ENCODE peak calls at places on chromosomes 1 and 21, in seven cellular contexts. R is AG10803; B is heart right ventricle; G is activated CD8-positive, alpha-beta T cell treated with anti-CD3 and anti-CD28 coated beads for 36 hours; Q is cardiac fibroblast; O is spleen; E is ascending aorta. D is an unnamed sample.

GRCh38 chr1:159203621-159204020 is 1.1 kb upstream of the ACKR1 start:
- DNase-seq in R (no peak), B (no peak), G (no peak), Q (no peak), O (no peak), E (no peak), D (no peak)

GRCh38 chr1:201348211-201348566 is 29.3 kb downstream of the TNNT2 start:
- DNase-seq in R (peak), B (no peak), G (peak), Q (peak), O (peak), E (no peak), D (peak)

GRCh38 chr1:6385673-6386191 is 7.8 kb downstream of the ACOT7 start:
- DNase-seq in R (peak), B (no peak), G (no peak), Q (peak), O (no peak), E (no peak), D (no peak)

GRCh38 chr1:112255080-112255479 is 140.9 kb upstream of the CTTNBP2NL start:
- DNase-seq in R (no peak), B (no peak), G (no peak), Q (peak), O (no peak), E (no peak), D (no peak)

GRCh38 chr1:110746644-110747259 is 72.0 kb upstream of the KCNA3 start:
- DNase-seq in R (peak), B (peak), G (peak), Q (peak), O (no peak), E (no peak), D (peak)

GRCh38 chr1:222654849-222655248 is 37.0 kb downstream of the MIA3 start:
- DNase-seq in R (peak), B (peak), G (peak), Q (peak), O (peak), E (no peak), D (no peak)

GRCh38 chr1:33367488-33368405 is 46.8 kb upstream of the A3GALT2 start:
- DNase-seq in R (peak), B (peak), G (peak), Q (peak), O (peak), E (no peak), D (peak)

GRCh38 chr1:12433323-12434053 is 184.5 kb downstream of the DHRS3 start:
- DNase-seq in R (peak), B (peak), G (peak), Q (peak), O (no peak), E (no peak), D (no peak)

GRCh38 chr1:222769181-222769580 is 32.2 kb downstream of the FAM177B start:
- DNase-seq in R (no peak), B (no peak), G (no peak), Q (no peak), O (no peak), E (no peak), D (no peak)

GRCh38 chr21:44515359-44516165 is 24.4 kb downstream of the KRTAP10-1 start:
- DNase-seq in R (no peak), B (no peak), G (no peak), Q (no peak), O (no peak), E (no peak), D (no peak)

GRCh38 chr21:17602874-17603273 is 9.8 kb downstream of the BTG3 start:
- DNase-seq in R (peak), B (no peak), G (no peak), Q (peak), O (no peak), E (no peak), D (peak)

GRCh38 chr21:41593784-41594138 is 85.8 kb upstream of the TMPRSS2 start:
- DNase-seq in R (no peak), B (no peak), G (no peak), Q (no peak), O (no peak), E (no peak), D (no peak)

GRCh38 chr1:31987231-31987630 is 26.4 kb upstream of the KHDRBS1 start:
- DNase-seq in R (no peak), B (no peak), G (no peak), Q (no peak), O (no peak), E (no peak), D (no peak)

GRCh38 chr1:7348073-7348472 is 423.0 kb upstream of the VAMP3 start:
- DNase-seq in R (no peak), B (no peak), G (no peak), Q (no peak), O (no peak), E (no peak), D (no peak)

GRCh38 chr1:38454236-38454635 is 405.3 kb downstream of the RRAGC start:
- DNase-seq in R (no peak), B (no peak), G (no peak), Q (no peak), O (no peak), E (no peak), D (no peak)

DNA sequence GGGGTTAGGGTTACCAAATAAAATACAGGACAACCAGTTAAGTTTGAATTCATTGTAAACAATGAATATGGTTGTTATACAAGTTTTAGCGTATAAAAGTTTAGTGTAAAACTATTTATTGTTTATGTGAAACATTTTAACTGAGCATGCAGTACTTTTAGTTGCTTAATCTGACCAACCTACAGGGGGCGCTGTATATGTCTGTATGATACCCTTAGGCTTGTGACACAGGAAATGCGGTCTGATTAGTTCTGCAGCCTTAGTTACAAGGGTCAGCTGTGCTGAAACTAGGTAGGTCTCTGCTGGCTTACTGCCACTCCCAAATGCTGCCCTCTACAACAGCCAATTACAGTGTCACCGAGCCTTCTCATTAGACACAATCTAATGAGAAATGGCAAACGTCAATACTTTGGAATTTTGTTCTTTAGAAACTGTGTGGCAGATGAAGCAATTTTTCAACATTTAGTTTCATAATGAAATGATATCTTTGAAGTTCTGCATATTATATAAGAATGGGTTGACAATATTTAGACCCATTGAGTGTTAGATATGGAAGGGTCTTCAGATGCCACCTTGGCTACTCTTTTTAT is 56.2 kb downstream of the NTNG1 start:
- DNase-seq in R (no peak), B (no peak), G (peak), Q (peak), O (no peak), E (no peak), D (no peak)
- TF ChIP-seq CTCF in R (peak), B (peak), G (peak), Q (peak), O (peak), E (no peak), D (peak)

GRCh38 chr1:85229574-85230097 is 28.8 kb upstream of the SYDE2 start:
- DNase-seq in R (no peak), B (no peak), G (no peak), Q (no peak), O (no peak), E (no peak), D (no peak)

GRCh38 chr1:85228952-85229351 is 28.1 kb upstream of the SYDE2 start:
- DNase-seq in R (no peak), B (no peak), G (no peak), Q (no peak), O (no peak), E (no peak), D (no peak)

GRCh38 chr1:85224734-85225623 is 24.2 kb upstream of the SYDE2 start:
- DNase-seq in R (no peak), B (peak), G (no peak), Q (no peak), O (no peak), E (no peak), D (no peak)

GRCh38 chr1:85225624-85226380 is 25.0 kb upstream of the SYDE2 start:
- DNase-seq in R (peak), B (no peak), G (no peak), Q (no peak), O (no peak), E (no peak), D (no peak)

GRCh38 chr1:85230305-85230977 is 29.0 kb downstream of the C1orf52 start:
- DNase-seq in R (no peak), B (no peak), G (peak), Q (no peak), O (no peak), E (no peak), D (no peak)
- TF ChIP-seq CTCF in R (peak), B (no peak), G (peak), Q (peak), O (no peak), E (no peak), D (peak)

GRCh38 chr1:147238925-147239820 is 3.3 kb upstream of the CHD1L start:
- DNase-seq in R (no peak), B (no peak), G (no peak), Q (no peak), O (no peak), E (no peak), D (no peak)
- TF ChIP-seq CTCF in R (no peak), B (no peak), G (no peak), Q (no peak), O (no peak), E (no peak), D (no peak)

DNA sequence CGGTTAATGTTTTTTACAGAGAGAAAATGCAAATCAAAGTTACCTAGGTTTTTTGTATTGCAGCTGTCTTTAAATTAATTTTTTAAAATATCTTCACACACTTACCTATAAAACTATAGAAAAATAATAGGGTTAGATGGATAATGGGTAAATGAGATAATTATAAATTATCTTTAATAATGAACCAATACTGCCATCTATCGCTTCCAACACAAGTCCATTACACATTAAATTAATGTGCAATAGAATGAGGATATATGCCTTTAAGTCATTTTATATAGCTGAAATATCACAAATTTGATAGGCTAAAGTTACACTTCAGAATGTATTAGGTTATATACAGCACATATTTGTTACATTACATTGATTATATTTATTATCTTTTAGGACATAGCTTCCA is 2212.8 kb downstream of the MRPL39 start:
- DNase-seq in R (no peak), B (no peak), G (no peak), Q (no peak), O (no peak), E (no peak), D (no peak)
- TF ChIP-seq CTCF in R (no peak), B (no peak), G (no peak), Q (no peak), O (no peak), E (no peak), D (no peak)

DNA sequence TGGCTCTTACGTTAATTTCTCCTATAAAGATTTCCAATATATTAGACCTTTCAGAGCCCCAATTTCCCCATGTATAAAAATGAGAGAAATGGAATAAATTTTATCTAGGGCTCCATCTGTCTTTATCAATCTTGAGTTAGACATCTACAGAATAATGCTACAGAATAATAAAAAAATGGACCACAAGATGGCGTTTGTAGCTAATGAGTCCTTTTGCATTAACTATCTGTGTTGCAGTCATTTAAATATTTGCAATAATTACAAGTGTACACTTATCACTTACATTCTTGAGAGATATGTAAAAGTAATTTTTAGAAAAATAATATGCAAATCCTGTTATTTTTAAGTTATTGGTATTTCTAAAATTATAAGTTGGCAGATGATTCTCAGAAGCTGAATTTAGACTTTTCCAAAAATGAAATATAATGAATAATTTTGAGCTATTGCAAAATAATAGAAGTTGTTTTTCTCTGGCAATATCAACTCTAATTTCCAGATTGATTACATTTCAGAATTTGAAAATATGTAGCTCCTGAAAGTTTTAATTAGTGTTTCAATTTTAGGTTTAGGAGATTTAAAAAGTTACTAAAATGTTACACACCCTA is 87.7 kb downstream of the SNX7 start:
- DNase-seq in R (peak), B (no peak), G (no peak), Q (peak), O (no peak), E (no peak), D (peak)
- TF ChIP-seq CTCF in R (peak), B (peak), G (peak), Q (peak), O (peak), E (no peak), D (peak)

GRCh38 chr1:241841661-241842060 is 6.3 kb upstream of the EXO1 start:
- DNase-seq in R (no peak), B (no peak), G (no peak), Q (no peak), O (no peak), E (no peak), D (no peak)
- TF ChIP-seq CTCF in R (no peak), B (no peak), G (no peak), Q (no peak), O (no peak), E (no peak), D (no peak)

GRCh38 chr1:164662462-164662861 is 103.5 kb downstream of the PBX1 start:
- DNase-seq in R (no peak), B (no peak), G (no peak), Q (no peak), O (no peak), E (no peak), D (no peak)
- TF ChIP-seq CTCF in R (no peak), B (no peak), G (no peak), Q (no peak), O (no peak), E (no peak), D (no peak)

GRCh38 chr1:44524180-44524579 is 119.1 kb downstream of the RNF220 start:
- DNase-seq in R (no peak), B (no peak), G (no peak), Q (no peak), O (no peak), E (no peak), D (no peak)
- TF ChIP-seq CTCF in R (no peak), B (no peak), G (no peak), Q (no peak), O (no peak), E (no peak), D (no peak)

GRCh38 chr1:41394918-41395598 is 33.8 kb downstream of the FOXO6 start:
- DNase-seq in R (no peak), B (no peak), G (no peak), Q (no peak), O (no peak), E (no peak), D (no peak)
- TF ChIP-seq CTCF in R (no peak), B (no peak), G (no peak), Q (no peak), O (no peak), E (no peak), D (peak)

GRCh38 chr1:96360036-96360795 is 361.4 kb upstream of the PTBP2 start:
- DNase-seq in R (peak), B (no peak), G (no peak), Q (peak), O (no peak), E (no peak), D (no peak)

GRCh38 chr1:96355961-96356360 is 365.6 kb upstream of the PTBP2 start:
- DNase-seq in R (no peak), B (no peak), G (no peak), Q (no peak), O (no peak), E (no peak), D (no peak)

GRCh38 chr1:96361251-96361856 is 360.2 kb upstream of the PTBP2 start:
- DNase-seq in R (no peak), B (no peak), G (no peak), Q (no peak), O (no peak), E (no peak), D (no peak)

GRCh38 chr1:96357132-96357531 is 364.5 kb upstream of the PTBP2 start:
- DNase-seq in R (no peak), B (no peak), G (no peak), Q (no peak), O (no peak), E (no peak), D (no peak)

DNA sequence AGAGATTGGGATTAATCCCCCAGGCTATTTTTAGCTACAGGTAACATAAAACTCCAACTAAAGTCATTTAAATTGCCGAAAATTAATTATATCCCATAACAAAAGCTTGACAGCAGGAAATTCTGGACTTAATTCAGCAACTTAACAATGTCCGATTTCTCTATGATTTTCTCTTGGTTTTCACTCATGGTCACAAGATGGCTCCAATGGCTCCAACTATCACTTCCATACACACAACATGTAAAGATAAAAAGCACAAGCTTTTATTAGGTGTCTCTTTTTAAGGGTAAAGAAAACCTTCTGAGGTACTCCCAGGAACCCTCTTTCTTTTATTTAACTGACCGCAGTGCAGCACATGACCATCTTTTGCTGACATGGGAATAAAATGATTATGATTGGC is 363.5 kb upstream of the PTBP2 start:
- DNase-seq in R (no peak), B (no peak), G (no peak), Q (no peak), O (no peak), E (no peak), D (no peak)
- TF ChIP-seq CTCF in R (no peak), B (no peak), G (no peak), Q (no peak), O (no peak), E (no peak), D (no peak)